ENCODE peak calls at places on chromosomes 4 and X, in six cellular contexts. One of them, this sample, is unnamed.

GRCh38 chr4:113760094-113760851 is 1.3 kb downstream of the CAMK2D start:
- DNase-seq in fibroblast of lung: peak; percentile 59
- DNase-seq in endodermal cell: peak; percentile 63
- DNase-seq in heart right ventricle: no peak
- DNase-seq in naive thymus-derived CD4-positive, alpha-beta T cell: peak; percentile 26
- DNase-seq in MM.1S: peak; percentile 11
- DNase-seq in this sample: peak; percentile 26

GRCh38 chrX:103234869-103235268 is 20.0 kb downstream of the BEX4 start:
- DNase-seq in fibroblast of lung: no peak
- DNase-seq in endodermal cell: no peak
- DNase-seq in heart right ventricle: no peak
- DNase-seq in naive thymus-derived CD4-positive, alpha-beta T cell: no peak
- DNase-seq in MM.1S: no peak
- DNase-seq in this sample: no peak

GRCh38 chr4:72809208-72809607 is 240.2 kb upstream of the ADAMTS3 start:
- DNase-seq in fibroblast of lung: no peak
- DNase-seq in endodermal cell: no peak
- DNase-seq in heart right ventricle: no peak
- DNase-seq in naive thymus-derived CD4-positive, alpha-beta T cell: no peak
- DNase-seq in MM.1S: no peak
- DNase-seq in this sample: no peak

GRCh38 chr4:182271731-182272525 is 28.7 kb downstream of the TENM3 start:
- DNase-seq in fibroblast of lung: peak; percentile 88
- DNase-seq in endodermal cell: no peak
- DNase-seq in heart right ventricle: no peak
- DNase-seq in naive thymus-derived CD4-positive, alpha-beta T cell: no peak
- DNase-seq in MM.1S: no peak
- DNase-seq in this sample: no peak

GRCh38 chrX:75746891-75747639 is 38.0 kb downstream of the MAGEE2 start:
- DNase-seq in fibroblast of lung: peak; percentile 17
- DNase-seq in endodermal cell: peak; percentile 70
- DNase-seq in heart right ventricle: peak; percentile 14
- DNase-seq in naive thymus-derived CD4-positive, alpha-beta T cell: peak; percentile 19
- DNase-seq in MM.1S: no peak
- DNase-seq in this sample: peak; percentile 7

GRCh38 chr4:111678466-111678865 is 466.8 kb upstream of the FAM241A start:
- DNase-seq in fibroblast of lung: peak; percentile 75
- DNase-seq in endodermal cell: no peak
- DNase-seq in heart right ventricle: no peak
- DNase-seq in naive thymus-derived CD4-positive, alpha-beta T cell: no peak
- DNase-seq in MM.1S: no peak
- DNase-seq in this sample: no peak

GRCh38 chrX:107656965-107657364 is 28.7 kb downstream of the PRPS1 start:
- DNase-seq in fibroblast of lung: no peak
- DNase-seq in endodermal cell: no peak
- DNase-seq in heart right ventricle: no peak
- DNase-seq in naive thymus-derived CD4-positive, alpha-beta T cell: no peak
- DNase-seq in MM.1S: no peak
- DNase-seq in this sample: no peak

GRCh38 chr4:84451546-84451945 is 47.5 kb downstream of the NKX6-1 start:
- DNase-seq in fibroblast of lung: no peak
- DNase-seq in endodermal cell: no peak
- DNase-seq in heart right ventricle: no peak
- DNase-seq in naive thymus-derived CD4-positive, alpha-beta T cell: no peak
- DNase-seq in MM.1S: no peak
- DNase-seq in this sample: no peak

GRCh38 chrX:10050481-10050880 is 83.3 kb downstream of the CLDN34 start:
- DNase-seq in fibroblast of lung: peak; percentile 74
- DNase-seq in endodermal cell: peak; percentile 76
- DNase-seq in heart right ventricle: peak; percentile 65
- DNase-seq in naive thymus-derived CD4-positive, alpha-beta T cell: no peak
- DNase-seq in MM.1S: no peak
- DNase-seq in this sample: no peak

GRCh38 chrX:136658151-136658550 is 10.2 kb downstream of the CD40LG start:
- DNase-seq in fibroblast of lung: no peak
- DNase-seq in endodermal cell: no peak
- DNase-seq in heart right ventricle: no peak
- DNase-seq in naive thymus-derived CD4-positive, alpha-beta T cell: peak; percentile 48
- DNase-seq in MM.1S: no peak
- DNase-seq in this sample: no peak

GRCh38 chr4:111871802-111872201 is 273.5 kb upstream of the FAM241A start:
- DNase-seq in fibroblast of lung: no peak
- DNase-seq in endodermal cell: no peak
- DNase-seq in heart right ventricle: no peak
- DNase-seq in naive thymus-derived CD4-positive, alpha-beta T cell: no peak
- DNase-seq in MM.1S: no peak
- DNase-seq in this sample: no peak

GRCh38 chrX:17546356-17546755 is 171.4 kb downstream of the NHS start:
- DNase-seq in fibroblast of lung: no peak
- DNase-seq in endodermal cell: no peak
- DNase-seq in heart right ventricle: no peak
- DNase-seq in naive thymus-derived CD4-positive, alpha-beta T cell: no peak
- DNase-seq in MM.1S: no peak
- DNase-seq in this sample: no peak

GRCh38 chr4:183821090-183821853 is 83.8 kb upstream of the STOX2 start:
- DNase-seq in fibroblast of lung: no peak
- DNase-seq in endodermal cell: no peak
- DNase-seq in heart right ventricle: no peak
- DNase-seq in naive thymus-derived CD4-positive, alpha-beta T cell: no peak
- DNase-seq in MM.1S: no peak
- DNase-seq in this sample: no peak

GRCh38 chr4:74152841-74153240 is 5.1 kb upstream of the MTHFD2L start:
- DNase-seq in fibroblast of lung: no peak
- DNase-seq in endodermal cell: no peak
- DNase-seq in heart right ventricle: no peak
- DNase-seq in naive thymus-derived CD4-positive, alpha-beta T cell: no peak
- DNase-seq in MM.1S: no peak
- DNase-seq in this sample: no peak

GRCh38 chr4:89365375-89366170 is 58.0 kb upstream of the GPRIN3 start:
- DNase-seq in fibroblast of lung: no peak
- DNase-seq in endodermal cell: no peak
- DNase-seq in heart right ventricle: no peak
- DNase-seq in naive thymus-derived CD4-positive, alpha-beta T cell: no peak
- DNase-seq in MM.1S: no peak
- DNase-seq in this sample: no peak

GRCh38 chr4:152536545-152537182 is 772 bp upstream of the FBXW7 start:
- DNase-seq in fibroblast of lung: peak; percentile 48
- DNase-seq in endodermal cell: no peak
- DNase-seq in heart right ventricle: peak; percentile 43
- DNase-seq in naive thymus-derived CD4-positive, alpha-beta T cell: peak; percentile 90
- DNase-seq in MM.1S: peak; percentile 60
- DNase-seq in this sample: no peak

GRCh38 chr4:7003176-7003878 is 39.8 kb upstream of the TADA2B start:
- DNase-seq in fibroblast of lung: no peak
- DNase-seq in endodermal cell: peak; percentile 45
- DNase-seq in heart right ventricle: no peak
- DNase-seq in naive thymus-derived CD4-positive, alpha-beta T cell: no peak
- DNase-seq in MM.1S: no peak
- DNase-seq in this sample: no peak

GRCh38 chr4:128379860-128380259 is 92.2 kb upstream of the PGRMC2 start:
- DNase-seq in fibroblast of lung: no peak
- DNase-seq in endodermal cell: peak; percentile 79
- DNase-seq in heart right ventricle: no peak
- DNase-seq in naive thymus-derived CD4-positive, alpha-beta T cell: no peak
- DNase-seq in MM.1S: peak; percentile 46
- DNase-seq in this sample: no peak

GRCh38 chr4:124486423-124486822 is 226.1 kb downstream of the ANKRD50 start:
- DNase-seq in fibroblast of lung: no peak
- DNase-seq in endodermal cell: no peak
- DNase-seq in heart right ventricle: no peak
- DNase-seq in naive thymus-derived CD4-positive, alpha-beta T cell: no peak
- DNase-seq in MM.1S: no peak
- DNase-seq in this sample: no peak

GRCh38 chr4:59094505-59094904 is 1984.3 kb upstream of the IGFBP7 start:
- DNase-seq in fibroblast of lung: no peak
- DNase-seq in endodermal cell: peak; percentile 48
- DNase-seq in heart right ventricle: no peak
- DNase-seq in naive thymus-derived CD4-positive, alpha-beta T cell: no peak
- DNase-seq in MM.1S: no peak
- DNase-seq in this sample: no peak

GRCh38 chr4:15088394-15089041 is 86.2 kb downstream of the CPEB2 start:
- DNase-seq in fibroblast of lung: no peak
- DNase-seq in endodermal cell: no peak
- DNase-seq in heart right ventricle: no peak
- DNase-seq in naive thymus-derived CD4-positive, alpha-beta T cell: no peak
- DNase-seq in MM.1S: no peak
- DNase-seq in this sample: no peak

GRCh38 chr4:70816894-70817293 is 22.8 kb downstream of the GRSF1 start:
- DNase-seq in fibroblast of lung: no peak
- DNase-seq in endodermal cell: no peak
- DNase-seq in heart right ventricle: no peak
- DNase-seq in naive thymus-derived CD4-positive, alpha-beta T cell: no peak
- DNase-seq in MM.1S: no peak
- DNase-seq in this sample: no peak

GRCh38 chr4:131091896-131092295 is 1995.9 kb downstream of the C4orf33 start:
- DNase-seq in fibroblast of lung: peak; percentile 44
- DNase-seq in endodermal cell: no peak
- DNase-seq in heart right ventricle: no peak
- DNase-seq in naive thymus-derived CD4-positive, alpha-beta T cell: no peak
- DNase-seq in MM.1S: peak; percentile 79
- DNase-seq in this sample: no peak

GRCh38 chr4:85823295-85823694 is 348.3 kb downstream of the ARHGAP24 start:
- DNase-seq in fibroblast of lung: peak; percentile 9
- DNase-seq in endodermal cell: peak; percentile 54
- DNase-seq in heart right ventricle: peak; percentile 64
- DNase-seq in naive thymus-derived CD4-positive, alpha-beta T cell: no peak
- DNase-seq in MM.1S: no peak
- DNase-seq in this sample: no peak

GRCh38 chrX:46758163-46758955 is 559 bp downstream of the SLC9A7 start:
- DNase-seq in fibroblast of lung: peak; percentile 27
- DNase-seq in endodermal cell: no peak
- DNase-seq in heart right ventricle: no peak
- DNase-seq in naive thymus-derived CD4-positive, alpha-beta T cell: no peak
- DNase-seq in MM.1S: no peak
- DNase-seq in this sample: no peak

GRCh38 chr4:163395758-163396157 is 52.1 kb downstream of the NPY5R start:
- DNase-seq in fibroblast of lung: no peak
- DNase-seq in endodermal cell: no peak
- DNase-seq in heart right ventricle: no peak
- DNase-seq in naive thymus-derived CD4-positive, alpha-beta T cell: no peak
- DNase-seq in MM.1S: peak; percentile 54
- DNase-seq in this sample: no peak

GRCh38 chr4:23717528-23718248 is 172.2 kb downstream of the PPARGC1A start:
- DNase-seq in fibroblast of lung: peak; percentile 36
- DNase-seq in endodermal cell: peak; percentile 49
- DNase-seq in heart right ventricle: no peak
- DNase-seq in naive thymus-derived CD4-positive, alpha-beta T cell: no peak
- DNase-seq in MM.1S: peak; percentile 23
- DNase-seq in this sample: no peak

GRCh38 chr4:164615964-164616363 is 138.0 kb upstream of the SMIM31 start:
- DNase-seq in fibroblast of lung: no peak
- DNase-seq in endodermal cell: no peak
- DNase-seq in heart right ventricle: no peak
- DNase-seq in naive thymus-derived CD4-positive, alpha-beta T cell: no peak
- DNase-seq in MM.1S: no peak
- DNase-seq in this sample: no peak

GRCh38 chr4:165288639-165289428 is 38.6 kb upstream of the MSMO1 start:
- DNase-seq in fibroblast of lung: peak; percentile 62
- DNase-seq in endodermal cell: no peak
- DNase-seq in heart right ventricle: no peak
- DNase-seq in naive thymus-derived CD4-positive, alpha-beta T cell: no peak
- DNase-seq in MM.1S: no peak
- DNase-seq in this sample: no peak

GRCh38 chrX:9668537-9668936 is 97.1 kb downstream of the GPR143 start:
- DNase-seq in fibroblast of lung: peak; percentile 91
- DNase-seq in endodermal cell: no peak
- DNase-seq in heart right ventricle: no peak
- DNase-seq in naive thymus-derived CD4-positive, alpha-beta T cell: no peak
- DNase-seq in MM.1S: no peak
- DNase-seq in this sample: no peak

GRCh38 chr4:156764145-156764544 is 207.5 kb downstream of the PDGFC start:
- DNase-seq in fibroblast of lung: peak; percentile 93
- DNase-seq in endodermal cell: no peak
- DNase-seq in heart right ventricle: no peak
- DNase-seq in naive thymus-derived CD4-positive, alpha-beta T cell: no peak
- DNase-seq in MM.1S: no peak
- DNase-seq in this sample: no peak
- H3K4me1 ChIP-seq in fibroblast of lung: peaks cover 16% of the 10 kb centered on the region
- H3K4me1 ChIP-seq in endodermal cell: no peaks in the 10 kb centered on the region
- H3K4me1 ChIP-seq in heart right ventricle: no peaks in the 10 kb centered on the region
- H3K4me1 ChIP-seq in naive thymus-derived CD4-positive, alpha-beta T cell: no peaks in the 10 kb centered on the region
- H3K4me1 ChIP-seq in MM.1S: no peaks in the 10 kb centered on the region
- H3K4me1 ChIP-seq in this sample: no peaks in the 10 kb centered on the region

GRCh38 chr4:174989791-174990190 is 71.6 kb downstream of the ADAM29 start:
- DNase-seq in fibroblast of lung: no peak
- DNase-seq in endodermal cell: no peak
- DNase-seq in heart right ventricle: no peak
- DNase-seq in naive thymus-derived CD4-positive, alpha-beta T cell: no peak
- DNase-seq in MM.1S: no peak
- DNase-seq in this sample: no peak
- H3K9me3 ChIP-seq in fibroblast of lung: no peaks in the 10 kb centered on the region
- H3K9me3 ChIP-seq in endodermal cell: peaks cover 27% of the 10 kb centered on the region
- H3K9me3 ChIP-seq in heart right ventricle: peaks cover 25% of the 10 kb centered on the region
- H3K9me3 ChIP-seq in naive thymus-derived CD4-positive, alpha-beta T cell: no peaks in the 10 kb centered on the region
- H3K9me3 ChIP-seq in MM.1S: peaks cover 3% of the 10 kb centered on the region
- H3K9me3 ChIP-seq in this sample: peaks cover 20% of the 10 kb centered on the region

GRCh38 chr4:76687730-76688441 is 210.1 kb downstream of the SOWAHB start:
- DNase-seq in fibroblast of lung: no peak
- DNase-seq in endodermal cell: peak; percentile 63
- DNase-seq in heart right ventricle: no peak
- DNase-seq in naive thymus-derived CD4-positive, alpha-beta T cell: no peak
- DNase-seq in MM.1S: peak; percentile 60
- DNase-seq in this sample: no peak

GRCh38 chr4:76690906-76691275 is 207.1 kb downstream of the SOWAHB start:
- DNase-seq in fibroblast of lung: no peak
- DNase-seq in endodermal cell: no peak
- DNase-seq in heart right ventricle: no peak
- DNase-seq in naive thymus-derived CD4-positive, alpha-beta T cell: no peak
- DNase-seq in MM.1S: no peak
- DNase-seq in this sample: no peak

GRCh38 chr4:76689079-76689817 is 208.7 kb downstream of the SOWAHB start:
- DNase-seq in fibroblast of lung: peak; percentile 48
- DNase-seq in endodermal cell: peak; percentile 92
- DNase-seq in heart right ventricle: no peak
- DNase-seq in naive thymus-derived CD4-positive, alpha-beta T cell: no peak
- DNase-seq in MM.1S: peak; percentile 45
- DNase-seq in this sample: peak; percentile 9

GRCh38 chr4:76690091-76690905 is 207.6 kb downstream of the SOWAHB start:
- DNase-seq in fibroblast of lung: no peak
- DNase-seq in endodermal cell: no peak
- DNase-seq in heart right ventricle: no peak
- DNase-seq in naive thymus-derived CD4-positive, alpha-beta T cell: no peak
- DNase-seq in MM.1S: no peak
- DNase-seq in this sample: no peak

GRCh38 chr4:76688737-76689078 is 209.2 kb downstream of the SOWAHB start:
- DNase-seq in fibroblast of lung: peak; percentile 66
- DNase-seq in endodermal cell: no peak
- DNase-seq in heart right ventricle: no peak
- DNase-seq in naive thymus-derived CD4-positive, alpha-beta T cell: no peak
- DNase-seq in MM.1S: peak; percentile 84
- DNase-seq in this sample: no peak
- H3K27ac ChIP-seq in fibroblast of lung: no peak overlapping the region
- H3K27ac ChIP-seq in endodermal cell: peak overlapping the region; percentile 72
- H3K27ac ChIP-seq in heart right ventricle: no peak overlapping the region
- H3K27ac ChIP-seq in naive thymus-derived CD4-positive, alpha-beta T cell: no peak overlapping the region
- H3K27ac ChIP-seq in MM.1S: peak overlapping the region; percentile 98
- H3K27ac ChIP-seq in this sample: peak overlapping the region; percentile 85

GRCh38 chr4:119080721-119081541 is 54.7 kb upstream of the MYOZ2 start:
- DNase-seq in fibroblast of lung: no peak
- DNase-seq in endodermal cell: no peak
- DNase-seq in heart right ventricle: no peak
- DNase-seq in naive thymus-derived CD4-positive, alpha-beta T cell: no peak
- DNase-seq in MM.1S: no peak
- DNase-seq in this sample: no peak
- H3K4me1 ChIP-seq in fibroblast of lung: no peaks in the 10 kb centered on the region
- H3K4me1 ChIP-seq in endodermal cell: no peaks in the 10 kb centered on the region
- H3K4me1 ChIP-seq in heart right ventricle: no peaks in the 10 kb centered on the region
- H3K4me1 ChIP-seq in naive thymus-derived CD4-positive, alpha-beta T cell: no peaks in the 10 kb centered on the region
- H3K4me1 ChIP-seq in MM.1S: no peaks in the 10 kb centered on the region
- H3K4me1 ChIP-seq in this sample: no peaks in the 10 kb centered on the region

GRCh38 chrX:2325076-2325784 is 175.5 kb downstream of the DHRSX start:
- DNase-seq in fibroblast of lung: peak; percentile 96
- DNase-seq in endodermal cell: peak; percentile 70
- DNase-seq in heart right ventricle: peak; percentile 47
- DNase-seq in naive thymus-derived CD4-positive, alpha-beta T cell: peak; percentile 42
- DNase-seq in MM.1S: no peak
- DNase-seq in this sample: no peak
- H3K9me3 ChIP-seq in fibroblast of lung: no peaks in the 10 kb centered on the region
- H3K9me3 ChIP-seq in endodermal cell: no peaks in the 10 kb centered on the region
- H3K9me3 ChIP-seq in heart right ventricle: no peaks in the 10 kb centered on the region
- H3K9me3 ChIP-seq in naive thymus-derived CD4-positive, alpha-beta T cell: no peaks in the 10 kb centered on the region
- H3K9me3 ChIP-seq in MM.1S: no peaks in the 10 kb centered on the region
- H3K9me3 ChIP-seq in this sample: no peaks in the 10 kb centered on the region

This sample was measured in tibial nerve.